ENCODE peak calls at places on chromosomes 13 and 19, in four cellular contexts. V, C, E and I are unnamed samples.
A peak's percentile ranks its signal among the peaks of the same experiment; 100 is the strongest.

GRCh38 chr13:27826379-27827353 is 34.4 kb downstream of the GSX1 start:
- DNase-seq in C (peak; percentile 83), E (peak; percentile 81), V (peak; percentile 91), I (peak; percentile 72)

GRCh38 chr13:102800145-102801041 is 1.5 kb downstream of the BIVM start:
- DNase-seq in V (peak; percentile 78), C (peak; percentile 88), E (peak; percentile 78), I (peak; percentile 58)

GRCh38 chr19:14114854-14115253 is 2.7 kb downstream of the PRKACA start:
- DNase-seq in V (peak; percentile 58), E (no peak), C (peak; percentile 82), I (no peak)

GRCh38 chr13:108835082-108835481 is 205.7 kb downstream of the MYO16 start:
- DNase-seq in V (no peak), E (no peak), C (no peak), I (no peak)

GRCh38 chr19:39402417-39403297 is 4.0 kb upstream of the ZFP36 start:
- DNase-seq in E (peak; percentile 92), C (peak; percentile 96), V (peak; percentile 93), I (peak; percentile 72)

GRCh38 chr13:56706485-56706884 is 434.2 kb upstream of the PRR20A start:
- DNase-seq in V (no peak), E (no peak), C (no peak), I (no peak)

GRCh38 chr13:71864981-71865857 is 1.8 kb downstream of the DACH1 start:
- DNase-seq in C (peak; percentile 65), V (peak; percentile 22), E (no peak), I (no peak)

GRCh38 chr13:26370495-26370990 is 116.6 kb downstream of the CDK8 start:
- DNase-seq in E (no peak), C (no peak), V (no peak), I (no peak)

GRCh38 chr19:42176649-42176989 is 40.9 kb downstream of the DEDD2 start:
- DNase-seq in C (no peak), V (no peak), E (no peak), I (no peak)

GRCh38 chr13:73059460-73060250 is 850 bp downstream of the KLF5 start:
- DNase-seq in C (peak; percentile 86), V (peak; percentile 54), E (peak; percentile 15), I (no peak)

GRCh38 chr19:55305491-55305890 is 19.6 kb downstream of the TMEM150B start:
- DNase-seq in C (no peak), V (peak; percentile 85), E (peak; percentile 22), I (peak; percentile 34)

GRCh38 chr13:25281937-25282332 is 5.4 kb downstream of the MTMR6 start:
- DNase-seq in V (no peak), E (no peak), C (no peak), I (no peak)

GRCh38 chr19:43638214-43638990 is 1.2 kb downstream of the CADM4 start:
- DNase-seq in V (no peak), C (no peak), E (no peak), I (no peak)

GRCh38 chr19:1401138-1401888 is at the start of gene GAMT:
- DNase-seq in E (peak; percentile 32), C (no peak), V (peak; percentile 67), I (no peak)

GRCh38 chr13:27466513-27466912 is 16.1 kb upstream of the MTIF3 start:
- DNase-seq in C (no peak), V (no peak), E (no peak), I (no peak)

GRCh38 chr19:13788991-13789390 is 6.3 kb upstream of the ZSWIM4 start:
- DNase-seq in V (no peak), C (peak; percentile 67), E (peak; percentile 97), I (peak; percentile 59)

GRCh38 chr13:32284927-32285632 is 30.1 kb downstream of the ZAR1L start:
- DNase-seq in C (no peak), E (peak; percentile 36), V (peak; percentile 65), I (no peak)

GRCh38 chr19:11422163-11423068 is 3.3 kb upstream of the RGL3 start:
- DNase-seq in V (peak; percentile 63), C (peak; percentile 94), E (peak; percentile 37), I (peak; percentile 61)

GRCh38 chr13:20495087-20496023 is 30.3 kb downstream of the CRYL1 start:
- DNase-seq in C (no peak), E (peak; percentile 69), V (peak; percentile 85), I (peak; percentile 79)

GRCh38 chr19:18785179-18786124 is 5.7 kb downstream of the COMP start:
- DNase-seq in C (peak; percentile 85), V (peak; percentile 84), E (peak; percentile 44), I (peak; percentile 43)

GRCh38 chr13:76023644-76024043 is 387.5 kb downstream of the LMO7 start:
- DNase-seq in V (no peak), C (no peak), E (peak; percentile 9), I (no peak)

GRCh38 chr19:10517760-10518443 is 655 bp upstream of the S1PR5 start:
- DNase-seq in V (no peak), C (no peak), E (peak; percentile 25), I (no peak)

GRCh38 chr19:57668635-57669034 is at the start of gene ZSCAN4:
- DNase-seq in E (no peak), C (no peak), V (no peak), I (no peak)

GRCh38 chr19:57665261-57665806 is 3.4 kb upstream of the ZSCAN4 start:
- DNase-seq in E (no peak), V (no peak), C (no peak), I (no peak)

GRCh38 chr19:57667220-57667619 is 1.5 kb upstream of the ZSCAN4 start:
- DNase-seq in E (no peak), C (no peak), V (no peak), I (no peak)

GRCh38 chr19:57664269-57665127 is 4.2 kb upstream of the ZSCAN4 start:
- DNase-seq in C (peak; percentile 50), E (peak; percentile 50), V (peak; percentile 79), I (no peak)
- H3K4me3 ChIP-seq in C (peak overlapping the region; percentile 48), E (peak overlapping the region; percentile 62), V (peak overlapping the region; percentile 52), I (no peak overlapping the region)

GRCh38 chr13:33487575-33488243 is 202.2 kb upstream of the STARD13 start:
- DNase-seq in C (no peak), V (peak; percentile 36), E (peak; percentile 59), I (no peak)
- H3K4me3 ChIP-seq in C (peak overlapping the region; percentile 10), V (no peak overlapping the region), E (no peak overlapping the region), I (no peak overlapping the region)

GRCh38 chr19:6531163-6531955 is 533 bp downstream of the TNFSF9 start:
- DNase-seq in E (no peak), C (no peak), V (no peak), I (no peak)

GRCh38 chr19:6533746-6534418 is 3.1 kb downstream of the TNFSF9 start:
- DNase-seq in V (no peak), E (no peak), C (no peak), I (no peak)

GRCh38 chr19:6532244-6532999 is 1.6 kb downstream of the TNFSF9 start:
- DNase-seq in E (no peak), C (peak; percentile 59), V (no peak), I (no peak)

GRCh38 chr19:6531956-6532243 is 1.1 kb downstream of the TNFSF9 start:
- DNase-seq in C (no peak), E (no peak), V (no peak), I (no peak)

GRCh38 chr19:6533000-6533328 is 2.1 kb downstream of the TNFSF9 start:
- DNase-seq in V (no peak), E (no peak), C (no peak), I (no peak)
- H3K4me3 ChIP-seq in V (no peak overlapping the region), E (no peak overlapping the region), C (peak overlapping the region; percentile 64), I (no peak overlapping the region)

GRCh38 chr19:54114340-54114826 is 1.1 kb downstream of the TFPT start:
- DNase-seq in V (peak; percentile 42), E (peak; percentile 35), C (peak; percentile 66), I (peak; percentile 74)
- H3K4me3 ChIP-seq in V (peak overlapping the region; percentile 80), E (peak overlapping the region; percentile 95), C (peak overlapping the region; percentile 77), I (peak overlapping the region; percentile 100)

GRCh38 chr19:7706188-7706530 is 4.2 kb upstream of the FCER2 start:
- DNase-seq in V (no peak), E (no peak), C (no peak), I (no peak)
- H3K4me3 ChIP-seq in V (no peak overlapping the region), E (no peak overlapping the region), C (no peak overlapping the region), I (no peak overlapping the region)

DNA sequence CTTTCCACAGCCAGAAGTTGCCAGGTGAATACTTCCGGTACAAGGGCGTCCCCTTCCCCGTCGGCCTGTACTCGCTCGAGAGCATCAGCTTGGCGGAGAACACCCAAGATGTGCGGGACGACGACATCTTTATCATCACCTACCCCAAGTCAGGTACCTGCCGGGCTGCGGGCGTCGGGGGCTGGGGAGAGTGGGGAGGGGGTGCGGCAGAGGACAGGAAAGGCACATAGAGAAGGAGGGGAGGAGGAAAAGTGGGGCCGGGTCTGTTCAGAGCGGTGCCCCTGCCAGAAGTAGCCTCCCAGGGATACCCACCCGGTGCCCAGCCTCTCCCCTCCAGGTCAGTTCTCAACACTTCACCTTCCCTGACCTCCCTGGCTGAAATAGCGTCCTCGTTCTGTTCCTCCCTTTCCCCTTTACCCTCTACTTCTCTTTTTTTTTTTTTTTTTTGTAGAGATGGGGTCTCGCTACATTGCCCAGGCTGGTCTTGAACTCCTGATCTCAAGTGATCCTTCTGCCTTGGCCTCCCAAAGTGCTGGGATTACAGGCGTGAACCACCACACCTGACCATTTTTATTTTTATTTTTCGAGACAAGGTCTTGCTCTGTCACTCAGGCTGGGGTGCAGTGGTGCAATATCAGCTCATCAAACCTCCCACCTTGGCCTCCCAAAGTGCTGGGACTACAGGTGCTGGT is 24.1 kb downstream of the SULT2B1 start:
- DNase-seq in E (no peak), C (no peak), V (no peak), I (no peak)
- H3K4me3 ChIP-seq in E (no peak overlapping the region), C (no peak overlapping the region), V (no peak overlapping the region), I (no peak overlapping the region)

DNA sequence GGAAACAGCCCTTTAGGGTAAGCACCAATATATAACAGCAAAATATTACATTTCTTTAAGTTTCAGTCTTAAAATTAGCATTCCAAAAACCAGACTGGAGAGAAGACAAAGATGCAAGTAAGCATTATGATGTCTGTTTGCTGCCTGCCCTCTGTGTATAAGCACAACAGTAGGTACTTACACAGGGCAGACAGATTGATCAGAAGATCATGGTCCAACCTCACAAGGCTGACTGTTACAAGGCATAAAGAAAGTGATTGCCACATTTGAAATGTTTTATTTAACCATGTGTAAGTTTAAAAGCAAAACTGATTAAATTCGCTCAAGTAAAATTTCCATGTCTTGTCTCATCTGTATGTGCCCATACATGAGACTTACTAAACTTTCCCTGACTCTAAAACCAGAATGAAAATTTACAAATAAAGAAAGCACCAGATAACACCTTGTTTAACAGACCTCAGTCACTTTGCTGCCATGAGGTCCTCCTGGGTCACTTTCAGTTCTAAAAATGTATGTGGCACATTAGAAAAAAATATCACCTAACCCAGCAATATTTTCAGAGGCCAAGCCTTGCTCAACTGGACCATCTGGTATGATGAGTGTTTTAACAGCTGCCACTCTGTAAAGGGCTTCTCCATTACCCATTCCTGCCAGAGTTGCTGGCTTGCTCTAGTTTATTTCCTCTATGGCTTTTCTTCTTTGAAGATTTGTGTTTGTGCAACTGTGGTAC is 297.0 kb downstream of the RBM26 start:
- DNase-seq in V (no peak), E (no peak), C (no peak), I (no peak)
- H3K4me3 ChIP-seq in V (no peak overlapping the region), E (no peak overlapping the region), C (no peak overlapping the region), I (no peak overlapping the region)

GRCh38 chr13:49549289-49549688 is 36.1 kb downstream of the RCBTB1 start:
- DNase-seq in C (no peak), V (no peak), E (no peak), I (no peak)

GRCh38 chr13:49553888-49554287 is 31.5 kb downstream of the RCBTB1 start:
- DNase-seq in E (no peak), V (no peak), C (no peak), I (no peak)

GRCh38 chr13:49554387-49554786 is 31.0 kb downstream of the RCBTB1 start:
- DNase-seq in C (no peak), V (no peak), E (no peak), I (no peak)

GRCh38 chr13:49546559-49546958 is 38.8 kb downstream of the RCBTB1 start:
- DNase-seq in V (no peak), E (no peak), C (no peak), I (no peak)

GRCh38 chr13:49551245-49551644 is 34.1 kb downstream of the RCBTB1 start:
- DNase-seq in V (no peak), E (no peak), C (no peak), I (no peak)
- H3K4me3 ChIP-seq in V (no peak overlapping the region), E (no peak overlapping the region), C (no peak overlapping the region), I (no peak overlapping the region)